ENCODE peak calls at places on chromosomes 16 and 17, in six cellular contexts. B is trophoblast cell, Y is IMR-90, F is neuronal stem cell, T is H1, D is mesenchymal stem cell. O is an unnamed sample.

GRCh38 chr17:38809828-38810227 is 10.5 kb upstream of the PIP4K2B start:
- DNase-seq in B (no peak), Y (no peak), F (no peak), T (no peak), D (no peak), O (no peak)

GRCh38 chr17:65604070-65604469 is 42.6 kb upstream of the AXIN2 start:
- DNase-seq in B (no peak), Y (peak), F (no peak), T (no peak), D (no peak), O (no peak)

GRCh38 chr17:15777717-15778116 is 45.6 kb downstream of the TBC1D26 start:
- DNase-seq in B (no peak), Y (no peak), F (no peak), T (no peak), D (no peak), O (no peak)

GRCh38 chr17:61843435-61843834 is 19.9 kb downstream of the BRIP1 start:
- DNase-seq in B (no peak), Y (no peak), F (no peak), T (no peak), D (no peak), O (no peak)

GRCh38 chr17:64377769-64378282 is 12.8 kb downstream of the PECAM1 start:
- DNase-seq in B (no peak), Y (peak), F (no peak), T (no peak), D (peak), O (no peak)

GRCh38 chr17:49965522-49965905 is 3.5 kb upstream of the DLX4 start:
- DNase-seq in B (no peak), Y (no peak), F (no peak), T (no peak), D (no peak), O (no peak)

GRCh38 chr16:85620403-85620802 is 7.3 kb downstream of the GSE1 start:
- DNase-seq in B (no peak), Y (no peak), F (no peak), T (no peak), D (no peak), O (no peak)

GRCh38 chr16:57908409-57908987 is 62.4 kb downstream of the CNGB1 start:
- DNase-seq in B (no peak), Y (no peak), F (no peak), T (no peak), D (no peak), O (peak)

GRCh38 chr17:62562656-62563055 is 64.8 kb upstream of the MRC2 start:
- DNase-seq in B (no peak), Y (peak), F (no peak), T (no peak), D (peak), O (no peak)

GRCh38 chr16:71726491-71727319 is 2.2 kb upstream of the PHLPP2 start:
- DNase-seq in B (no peak), Y (no peak), F (no peak), T (no peak), D (no peak), O (no peak)

GRCh38 chr17:6420173-6420641 is 14.7 kb downstream of the AIPL1 start:
- DNase-seq in B (no peak), Y (peak), F (no peak), T (no peak), D (no peak), O (peak)

GRCh38 chr17:66492080-66492479 is 189.7 kb downstream of the PRKCA start:
- DNase-seq in B (no peak), Y (no peak), F (no peak), T (no peak), D (no peak), O (no peak)

GRCh38 chr16:24875466-24875865 is 29.7 kb downstream of the SLC5A11 start:
- DNase-seq in B (no peak), Y (no peak), F (no peak), T (no peak), D (no peak), O (no peak)

GRCh38 chr17:50935201-50936124 is 69.3 kb upstream of the TOB1 start:
- DNase-seq in B (peak), Y (no peak), F (no peak), T (no peak), D (no peak), O (no peak)

GRCh38 chr17:6098466-6099180 is 28.4 kb downstream of the WSCD1 start:
- DNase-seq in B (no peak), Y (no peak), F (no peak), T (no peak), D (no peak), O (peak)

GRCh38 chr16:85199069-85199725 is 86.9 kb upstream of the CIBAR2 start:
- DNase-seq in B (peak), Y (no peak), F (no peak), T (no peak), D (peak), O (no peak)

GRCh38 chr16:15751940-15752339 is 101.9 kb downstream of the NDE1 start:
- DNase-seq in B (no peak), Y (no peak), F (no peak), T (no peak), D (no peak), O (no peak)

GRCh38 chr17:79740413-79740812 is 9.7 kb downstream of the ENPP7 start:
- DNase-seq in B (no peak), Y (no peak), F (no peak), T (no peak), D (peak), O (no peak)

GRCh38 chr16:87326151-87326571 is 9.0 kb upstream of the C16orf95 start:
- DNase-seq in B (no peak), Y (no peak), F (no peak), T (no peak), D (peak), O (no peak)

GRCh38 chr16:52070341-52071057 is 476.4 kb downstream of the TOX3 start:
- DNase-seq in B (no peak), Y (no peak), F (no peak), T (no peak), D (no peak), O (no peak)
- H3K14ac ChIP-seq in B (no peak), Y (no peak), F (no peak), T (no peak), D (no peak), O (no peak)

DNA sequence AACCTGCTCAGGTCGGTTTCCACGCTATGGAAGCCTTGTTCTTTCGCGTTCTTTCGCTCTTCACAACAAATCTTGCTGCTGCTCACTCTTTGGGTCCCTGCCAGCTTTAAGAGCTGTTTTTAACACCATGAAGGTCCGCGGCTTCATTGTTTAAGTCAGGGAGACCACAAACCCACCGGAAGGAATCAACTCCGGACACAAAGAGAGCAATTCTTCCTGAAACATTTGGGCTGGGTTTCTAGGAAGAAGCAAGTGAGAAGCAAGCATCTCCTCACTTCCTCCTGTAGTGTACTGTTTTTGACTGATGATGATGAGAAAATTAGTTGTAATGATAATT is 2.1 kb upstream of the CBX1 start:
- DNase-seq in B (no peak), Y (no peak), F (no peak), T (no peak), D (no peak), O (no peak)
- H3K14ac ChIP-seq in B (no peak), Y (no peak), F (no peak), T (no peak), D (no peak), O (no peak)

GRCh38 chr17:40313660-40314556 is 4.9 kb downstream of the RARA start:
- DNase-seq in B (no peak), Y (no peak), F (no peak), T (no peak), D (no peak), O (no peak)
- H3K14ac ChIP-seq in B (no peak), Y (peak), F (no peak), T (no peak), D (no peak), O (no peak)

GRCh38 chr17:75412455-75413317 is 7.2 kb upstream of the GRB2 start:
- DNase-seq in B (peak), Y (peak), F (peak), T (no peak), D (peak), O (peak)

GRCh38 chr17:75416006-75416405 is 10.5 kb upstream of the GRB2 start:
- DNase-seq in B (no peak), Y (no peak), F (no peak), T (no peak), D (no peak), O (no peak)

GRCh38 chr17:75414488-75414887 is 9.0 kb upstream of the GRB2 start:
- DNase-seq in B (no peak), Y (no peak), F (no peak), T (no peak), D (no peak), O (no peak)

GRCh38 chr17:75418523-75419050 is 13.1 kb upstream of the GRB2 start:
- DNase-seq in B (no peak), Y (no peak), F (no peak), T (no peak), D (no peak), O (no peak)

GRCh38 chr17:75417054-75417453 is 11.6 kb upstream of the GRB2 start:
- DNase-seq in B (no peak), Y (no peak), F (no peak), T (no peak), D (no peak), O (no peak)
- H3K14ac ChIP-seq in B (no peak), Y (no peak), F (no peak), T (no peak), D (no peak), O (no peak)

DNA sequence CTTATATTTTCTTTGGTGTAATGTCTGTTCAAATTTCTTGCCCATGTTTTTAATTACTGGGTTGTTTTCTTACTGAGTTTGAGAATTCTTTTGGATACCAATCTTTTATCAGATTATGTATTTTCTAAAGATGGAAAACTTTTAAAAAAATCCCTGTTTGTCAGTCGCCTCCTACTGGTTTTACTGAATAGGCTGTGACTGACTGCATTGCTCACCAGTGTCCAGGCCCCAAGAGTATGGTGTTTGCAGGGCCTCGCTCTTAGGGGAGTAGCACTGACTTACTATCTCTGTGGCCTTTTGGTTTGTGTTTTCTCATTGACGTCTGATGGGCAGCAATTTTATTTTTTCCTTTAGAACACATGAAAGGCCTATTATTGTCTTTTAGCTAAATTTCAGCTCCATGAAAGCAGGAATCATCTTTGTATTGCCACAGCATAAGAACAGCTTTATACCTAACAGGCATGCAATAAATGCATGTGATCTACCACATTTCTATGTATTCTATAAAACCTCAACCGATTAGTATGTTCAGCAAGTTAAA is 188.4 kb downstream of the AATF start:
- DNase-seq in B (no peak), Y (no peak), F (no peak), T (no peak), D (no peak), O (no peak)
- H3K14ac ChIP-seq in B (no peak), Y (no peak), F (no peak), T (no peak), D (no peak), O (no peak)

DNA sequence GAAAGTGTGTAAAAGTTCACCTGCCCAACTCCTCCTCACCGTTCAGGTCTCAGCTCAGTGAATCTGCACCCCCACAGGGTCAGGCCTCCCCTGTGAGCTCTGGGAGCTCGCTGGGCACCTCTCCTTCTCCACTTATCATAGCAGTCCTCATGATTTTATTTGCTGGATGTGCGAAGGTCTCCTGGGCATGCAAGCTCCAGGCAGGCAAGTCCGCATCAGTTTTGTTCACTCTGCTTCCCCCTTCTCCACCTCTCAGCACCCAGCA is 112.8 kb downstream of the ZNF423 start:
- DNase-seq in B (no peak), Y (no peak), F (no peak), T (no peak), D (no peak), O (no peak)
- H3K14ac ChIP-seq in B (no peak), Y (no peak), F (no peak), T (no peak), D (no peak), O (no peak)

GRCh38 chr17:40980117-40980516 is 4.0 kb downstream of the KRT40 start:
- DNase-seq in B (no peak), Y (no peak), F (no peak), T (no peak), D (no peak), O (no peak)

GRCh38 chr17:40978752-40979151 is 5.4 kb downstream of the KRT40 start:
- DNase-seq in B (no peak), Y (no peak), F (no peak), T (no peak), D (no peak), O (no peak)

GRCh38 chr17:40975516-40975915 is 8.6 kb downstream of the KRT40 start:
- DNase-seq in B (no peak), Y (no peak), F (no peak), T (no peak), D (no peak), O (no peak)

DNA sequence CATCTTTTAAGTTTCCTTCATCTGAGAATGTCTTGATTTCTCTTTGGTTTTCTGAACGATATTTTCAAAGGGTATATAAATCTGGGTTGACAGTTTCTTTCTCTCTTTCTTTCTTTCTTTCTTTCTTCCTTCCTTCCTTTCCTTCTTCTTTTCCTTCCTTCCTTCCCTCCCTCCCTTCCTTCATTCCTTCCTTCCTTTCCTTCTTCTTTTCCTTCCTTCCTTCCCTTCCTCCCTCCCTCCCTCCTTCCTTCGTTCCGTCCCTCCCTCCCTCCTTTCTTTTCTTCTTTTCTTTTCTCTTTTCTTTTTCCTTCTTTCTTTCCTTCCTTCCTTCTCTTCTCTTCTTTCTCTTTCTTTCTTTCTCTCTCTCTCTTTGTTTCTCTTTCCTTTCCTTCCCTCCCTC is 7.6 kb upstream of the KRT39 start:
- DNase-seq in B (no peak), Y (no peak), F (no peak), T (no peak), D (no peak), O (no peak)
- H3K14ac ChIP-seq in B (no peak), Y (no peak), F (no peak), T (no peak), D (no peak), O (no peak)

DNA sequence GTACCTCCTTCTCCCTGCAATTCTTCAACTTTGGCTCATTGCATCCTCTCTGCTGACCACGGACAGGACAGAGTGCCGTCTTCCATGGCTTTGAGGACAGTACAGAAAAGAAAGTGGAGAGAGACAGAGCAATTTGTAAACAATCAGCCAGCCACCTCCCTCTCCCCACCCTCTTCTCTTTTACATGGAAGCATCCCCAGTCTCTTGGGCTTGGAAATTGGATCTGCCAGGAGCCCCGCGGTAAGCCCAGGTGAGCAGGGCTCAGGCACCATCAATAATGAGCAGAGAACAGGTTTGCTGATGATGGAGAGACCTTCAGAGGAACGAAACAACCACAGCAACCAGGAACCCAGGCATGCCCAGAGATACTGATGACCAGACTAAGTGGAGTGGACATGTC is 194.9 kb upstream of the TNRC6C start:
- DNase-seq in B (no peak), Y (no peak), F (no peak), T (no peak), D (no peak), O (no peak)
- H3K14ac ChIP-seq in B (no peak), Y (no peak), F (no peak), T (no peak), D (no peak), O (peak)

GRCh38 chr17:81151039-81151677 is 14.1 kb upstream of the PVALEF start:
- DNase-seq in B (no peak), Y (no peak), F (no peak), T (no peak), D (no peak), O (no peak)
- H3K14ac ChIP-seq in B (no peak), Y (no peak), F (no peak), T (no peak), D (no peak), O (no peak)

GRCh38 chr16:11507991-11508390 is 78.7 kb downstream of the LITAF start:
- DNase-seq in B (peak), Y (no peak), F (no peak), T (no peak), D (no peak), O (no peak)

GRCh38 chr16:11510178-11510973 is 76.3 kb downstream of the LITAF start:
- DNase-seq in B (no peak), Y (no peak), F (no peak), T (no peak), D (no peak), O (no peak)

GRCh38 chr16:11511328-11511727 is 75.4 kb downstream of the LITAF start:
- DNase-seq in B (no peak), Y (no peak), F (no peak), T (no peak), D (no peak), O (no peak)

GRCh38 chr16:11514283-11514682 is 72.4 kb downstream of the LITAF start:
- DNase-seq in B (no peak), Y (no peak), F (no peak), T (no peak), D (no peak), O (no peak)

GRCh38 chr16:11511801-11512200 is 74.9 kb downstream of the LITAF start:
- DNase-seq in B (no peak), Y (no peak), F (no peak), T (no peak), D (no peak), O (no peak)
- H3K14ac ChIP-seq in B (no peak), Y (no peak), F (no peak), T (no peak), D (no peak), O (no peak)